ENCODE peak calls at places on chromosomes 6 and 20, in six cellular contexts. M is sigmoid colon, W is GM12878, R is HepG2, N is H1, K is transverse colon. G is an unnamed sample.

GRCh38 chr20:3172126-3172932 is 1.0 kb downstream of the LZTS3 start:
- DNase-seq in M (peak), N (no peak), R (no peak), K (no peak), W (no peak), G (no peak)

GRCh38 chr6:170212956-170213636 is 77.8 kb downstream of the DLL1 start:
- DNase-seq in M (peak), R (no peak), W (no peak), N (no peak), K (no peak), G (peak)

GRCh38 chr6:5305968-5306626 is 44.8 kb downstream of the FARS2 start:
- DNase-seq in M (no peak), W (no peak), K (no peak), R (peak), N (no peak), G (no peak)

GRCh38 chr6:133741375-133741861 is 147.5 kb upstream of the TCF21 start:
- DNase-seq in W (no peak), K (no peak), M (no peak), N (no peak), R (no peak), G (no peak)

GRCh38 chr6:166618866-166619761 is 7.9 kb downstream of the RPS6KA2 start:
- DNase-seq in W (no peak), M (no peak), N (no peak), K (no peak), R (no peak), G (no peak)

GRCh38 chr20:46894971-46895905 is 595 bp downstream of the EYA2 start:
- DNase-seq in R (no peak), K (peak), W (no peak), N (peak), M (no peak), G (no peak)

GRCh38 chr6:118350881-118351430 is 197.1 kb upstream of the PLN start:
- DNase-seq in N (no peak), K (no peak), R (no peak), M (no peak), W (no peak), G (no peak)

GRCh38 chr6:117497237-117497636 is 14.8 kb downstream of the DCBLD1 start:
- DNase-seq in K (no peak), M (no peak), W (no peak), R (no peak), N (no peak), G (no peak)

GRCh38 chr6:54315692-54316091 is 7.5 kb downstream of the TINAG start:
- DNase-seq in N (no peak), M (no peak), R (no peak), W (no peak), K (no peak), G (no peak)

GRCh38 chr6:56953597-56954388 is 1.1 kb upstream of the BEND6 start:
- DNase-seq in M (no peak), W (peak), N (peak), R (no peak), K (peak), G (no peak)

GRCh38 chr6:9620263-9620662 is 794.6 kb downstream of the TFAP2A start:
- DNase-seq in W (no peak), N (no peak), R (no peak), K (no peak), M (no peak), G (no peak)

GRCh38 chr6:24089741-24090140 is 36.3 kb upstream of the NRSN1 start:
- DNase-seq in N (no peak), K (no peak), M (no peak), W (no peak), R (no peak), G (no peak)

GRCh38 chr6:152952045-152952444 is 30.8 kb downstream of the FBXO5 start:
- DNase-seq in K (no peak), M (no peak), R (peak), N (no peak), W (no peak), G (no peak)

GRCh38 chr20:50484271-50484976 is 25.8 kb upstream of the PTPN1 start:
- DNase-seq in K (no peak), R (no peak), M (no peak), W (no peak), N (no peak), G (no peak)

GRCh38 chr6:84515082-84515481 is 249.3 kb downstream of the TBX18 start:
- DNase-seq in N (no peak), R (no peak), K (no peak), M (no peak), W (no peak), G (no peak)

GRCh38 chr6:165939601-165940290 is 227.9 kb downstream of the TBXT start:
- DNase-seq in W (no peak), M (no peak), R (no peak), K (no peak), N (no peak), G (no peak)

GRCh38 chr20:62860924-62861691 is 514 bp downstream of the TCFL5 start:
- DNase-seq in N (peak), W (no peak), M (no peak), R (no peak), K (no peak), G (peak)

GRCh38 chr6:41037107-41037900 is 1.7 kb downstream of the UNC5CL start:
- DNase-seq in R (no peak), M (no peak), N (no peak), K (no peak), W (no peak), G (no peak)

GRCh38 chr6:161273752-161274487 is at the start of gene AGPAT4:
- DNase-seq in N (peak), R (peak), K (peak), M (peak), W (peak), G (peak)
- TF ChIP-seq EP300 in N (no peak), R (no peak), K (no peak), M (peak), W (no peak), G (no peak)

GRCh38 chr6:33769248-33769821 is 19.6 kb downstream of the LEMD2 start:
- DNase-seq in M (no peak), W (no peak), N (no peak), K (no peak), R (no peak), G (no peak)

GRCh38 chr6:33770116-33770832 is 18.7 kb downstream of the LEMD2 start:
- DNase-seq in N (peak), M (no peak), R (no peak), K (no peak), W (no peak), G (no peak)

GRCh38 chr6:33772114-33772830 is 16.7 kb downstream of the LEMD2 start:
- DNase-seq in K (no peak), R (no peak), M (no peak), W (no peak), N (no peak), G (no peak)

GRCh38 chr6:33771342-33772113 is 17.4 kb downstream of the LEMD2 start:
- DNase-seq in W (no peak), M (peak), R (no peak), N (peak), K (peak), G (peak)

GRCh38 chr6:33770833-33771341 is 18.0 kb downstream of the LEMD2 start:
- DNase-seq in M (no peak), N (no peak), K (no peak), R (no peak), W (no peak), G (no peak)
- TF ChIP-seq POLR2A in M (no peak), N (peak), K (no peak), R (no peak), W (peak), G (no peak)

DNA sequence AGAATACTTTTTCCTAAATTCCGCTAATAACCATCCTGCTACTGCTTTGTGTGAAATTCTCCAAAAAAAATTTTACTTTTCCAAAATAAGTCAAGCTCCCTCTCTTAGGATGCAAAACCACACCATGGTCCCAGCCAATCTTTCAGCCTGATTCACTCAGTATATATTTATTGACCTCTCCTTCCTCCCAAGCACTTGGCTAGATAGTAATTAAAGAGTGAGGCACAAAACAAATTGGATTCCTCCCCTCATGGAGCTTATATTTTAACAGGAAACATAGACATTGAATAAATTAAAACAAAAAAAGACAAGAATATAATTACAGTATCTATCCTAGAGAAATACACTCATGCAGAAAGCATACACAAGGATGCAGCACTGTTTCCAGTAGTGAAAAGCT is 9.0 kb upstream of the ZNF217 start:
- DNase-seq in K (no peak), R (no peak), N (no peak), M (no peak), W (no peak), G (no peak)
- TF ChIP-seq POLR2AphosphoS5 in K (no peak), R (no peak), N (no peak), M (no peak), W (no peak), G (no peak)

GRCh38 chr20:5973971-5974370 is 23.5 kb downstream of the MCM8 start:
- DNase-seq in W (no peak), K (no peak), R (no peak), M (no peak), N (no peak), G (peak)

GRCh38 chr20:5974531-5974930 is 24.1 kb downstream of the MCM8 start:
- DNase-seq in M (no peak), N (no peak), W (no peak), K (no peak), R (no peak), G (no peak)

GRCh38 chr20:5971203-5971602 is 20.8 kb downstream of the MCM8 start:
- DNase-seq in N (no peak), M (no peak), K (no peak), W (no peak), R (no peak), G (no peak)

GRCh38 chr20:5975778-5976177 is 25.3 kb downstream of the MCM8 start:
- DNase-seq in R (no peak), K (no peak), M (no peak), W (no peak), N (no peak), G (no peak)

DNA sequence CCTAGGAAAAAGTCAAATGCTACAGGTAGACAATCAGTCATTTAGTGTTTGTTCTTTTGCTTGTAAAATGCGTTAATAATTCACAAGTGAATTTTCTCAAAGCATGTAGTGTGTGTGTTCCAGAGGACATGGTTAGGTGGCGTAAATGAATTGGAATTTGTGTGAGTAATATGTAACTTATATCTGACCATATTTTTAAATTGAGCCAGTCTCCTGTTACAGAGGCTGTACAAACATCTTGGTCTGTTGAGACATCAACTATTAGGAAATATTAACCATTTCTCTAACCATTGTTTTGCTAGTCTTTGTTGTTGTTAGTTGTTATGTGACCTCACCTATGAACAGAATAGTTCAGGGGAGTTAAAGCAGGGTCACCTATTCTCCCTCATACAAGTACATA is 22.7 kb downstream of the MCM8 start:
- DNase-seq in K (no peak), R (no peak), M (no peak), W (no peak), N (no peak), G (no peak)
- TF ChIP-seq EP300 in K (no peak), R (no peak), M (no peak), W (no peak), N (no peak), G (no peak)

GRCh38 chr6:115091461-115091860 is 748.6 kb upstream of the HS3ST5 start:
- DNase-seq in K (no peak), N (no peak), M (no peak), W (no peak), R (no peak), G (no peak)
- TF ChIP-seq POLR2A in K (no peak), N (no peak), M (no peak), W (no peak), R (no peak), G (no peak)

GRCh38 chr6:38703949-38704348 is 1.0 kb upstream of the GLO1 start:
- DNase-seq in K (no peak), N (no peak), R (no peak), M (no peak), W (no peak), G (no peak)

GRCh38 chr6:38705924-38706323 is 3.0 kb upstream of the GLO1 start:
- DNase-seq in W (no peak), N (no peak), R (no peak), M (no peak), K (no peak), G (no peak)

GRCh38 chr6:38702471-38703397 is at the start of gene GLO1:
- DNase-seq in W (peak), R (peak), K (peak), M (peak), N (peak), G (peak)

GRCh38 chr6:38713812-38714211 is 1.3 kb upstream of the DNAH8 start:
- DNase-seq in R (no peak), N (no peak), M (no peak), K (peak), W (no peak), G (peak)

DNA sequence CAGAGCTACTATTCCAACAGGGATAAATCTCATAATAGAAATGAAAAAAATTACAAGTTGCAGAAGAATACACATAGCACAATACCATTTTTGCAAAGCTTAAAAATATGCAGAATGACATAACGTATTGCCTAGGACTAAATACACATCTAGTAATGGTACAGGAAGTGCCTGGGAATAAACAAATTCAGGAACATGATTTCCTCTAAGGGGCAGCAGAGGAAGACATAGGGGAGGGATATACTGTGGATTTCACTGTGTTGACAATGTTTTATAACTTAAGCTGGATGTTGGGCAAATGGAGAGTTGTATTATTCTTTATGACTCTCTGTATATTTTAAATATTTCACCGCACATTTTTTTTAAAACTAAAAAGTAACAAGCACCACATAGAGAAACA is 5.5 kb upstream of the GLO1 start:
- DNase-seq in K (no peak), M (no peak), W (no peak), R (no peak), N (no peak), G (no peak)
- TF ChIP-seq POLR2AphosphoS5 in K (no peak), M (no peak), W (no peak), R (no peak), N (no peak), G (no peak)

DNA sequence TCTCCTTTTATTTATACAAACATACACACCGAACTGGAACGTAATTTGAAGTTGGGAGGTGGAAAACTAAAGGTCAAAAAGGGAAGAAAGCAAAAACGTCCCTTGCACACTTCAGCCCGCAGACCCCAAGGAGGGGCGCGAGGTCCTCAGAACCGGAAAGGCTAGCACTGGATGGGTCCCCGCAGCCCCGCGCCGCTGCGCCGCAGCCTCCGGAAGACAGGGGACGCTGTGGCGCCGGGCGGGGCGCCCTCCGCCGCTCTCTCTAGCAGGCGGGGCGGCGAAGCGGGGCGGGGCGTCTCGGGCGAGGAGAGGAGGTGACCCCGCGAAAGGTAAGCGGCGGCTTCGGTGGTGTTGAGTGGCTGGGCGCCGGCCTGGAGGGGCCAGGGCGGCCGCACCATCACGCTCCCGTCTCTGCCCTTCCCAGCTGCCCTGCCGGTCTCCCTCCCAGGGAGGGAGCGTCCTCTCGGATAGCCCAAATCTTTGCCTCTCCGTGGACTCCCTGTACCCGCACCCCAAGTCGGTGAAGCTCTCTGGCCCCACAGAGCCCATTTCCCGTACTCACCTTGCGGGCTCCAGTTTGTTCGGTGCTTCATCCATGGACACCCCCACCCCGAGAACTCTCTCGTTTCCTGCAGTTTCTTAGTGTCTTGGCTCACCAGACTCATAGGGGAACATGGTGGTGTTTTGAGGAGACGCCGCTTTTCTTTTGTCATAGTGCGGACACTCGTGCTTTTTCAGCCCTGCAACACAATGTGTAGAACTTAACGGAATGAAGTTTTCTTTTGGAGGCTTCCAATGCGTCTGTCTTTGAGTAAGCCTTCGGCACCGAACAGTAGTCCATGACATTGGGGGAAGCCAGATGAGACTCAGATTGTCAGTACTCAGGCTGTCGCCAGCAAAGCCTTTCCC is at the start of gene SMIM8:
- DNase-seq in W (peak), N (peak), M (peak), R (peak), K (peak), G (peak)
- TF ChIP-seq EP300 in W (no peak), N (peak), M (no peak), R (no peak), K (no peak), G (no peak)

DNA sequence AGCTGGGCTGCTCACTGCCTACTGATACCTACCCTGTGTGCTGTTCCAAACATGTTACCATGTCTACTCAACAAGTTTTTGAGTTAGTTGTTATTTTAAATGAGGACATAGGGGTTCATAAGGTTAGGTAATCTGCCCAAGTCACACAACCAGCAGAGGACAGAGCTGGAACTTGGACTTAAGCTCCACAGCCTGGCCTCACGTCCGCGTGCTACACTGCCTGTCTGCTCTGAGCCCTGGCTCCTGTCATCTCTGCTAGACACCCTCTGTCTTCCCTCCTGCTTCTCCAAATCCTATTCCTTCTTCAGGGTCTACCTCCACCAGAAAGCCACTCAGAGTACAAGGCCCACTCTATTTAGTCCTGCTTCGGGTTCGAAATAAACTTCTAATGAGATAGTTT is 18.2 kb downstream of the ANKRD66 start:
- DNase-seq in W (no peak), N (no peak), R (no peak), K (no peak), M (no peak), G (no peak)
- TF ChIP-seq POLR2A in W (no peak), N (no peak), R (no peak), K (no peak), M (no peak), G (no peak)

DNA sequence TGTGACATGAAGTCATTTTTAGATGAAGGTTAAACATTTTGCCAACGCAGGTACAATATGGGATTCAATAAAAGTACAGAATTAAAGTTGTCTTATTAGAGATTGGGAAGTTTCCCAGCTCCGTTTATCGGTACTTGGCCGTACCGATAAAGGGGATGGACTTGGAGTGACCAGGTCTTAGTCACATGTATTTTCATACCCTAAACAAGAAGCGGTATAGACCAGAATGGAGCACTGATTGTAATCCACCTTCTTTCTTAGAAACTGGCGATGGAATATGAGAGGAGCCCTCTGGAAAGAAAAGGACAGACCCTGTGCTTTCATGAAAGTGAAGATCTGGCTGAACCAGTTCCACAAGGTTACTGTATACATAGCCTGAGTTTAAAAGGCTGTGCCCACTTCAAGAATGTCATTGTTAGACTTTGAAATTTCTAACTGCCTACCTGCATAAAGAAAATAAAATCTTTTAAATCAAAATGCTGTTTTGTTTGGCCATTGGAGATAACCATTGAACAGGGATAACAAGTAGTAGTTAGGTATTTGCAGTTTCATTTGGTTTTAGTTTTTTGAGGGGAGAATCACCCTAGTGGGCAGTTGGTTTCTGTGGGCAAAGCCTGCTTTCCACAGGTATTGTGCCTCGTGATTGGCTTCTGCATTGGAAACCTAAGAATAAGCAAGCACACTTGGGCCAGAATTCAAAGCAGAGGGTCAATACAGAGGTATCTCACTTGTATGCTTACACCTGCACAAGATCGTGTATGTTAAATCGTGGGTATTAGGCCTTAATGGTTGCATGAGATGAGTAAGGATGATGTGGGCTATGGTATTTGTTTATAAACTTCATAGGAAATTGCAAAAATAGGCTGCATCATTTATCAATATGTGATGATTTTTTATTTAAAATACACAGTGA is 11.2 kb upstream of the ZNFX1 start:
- DNase-seq in K (no peak), R (no peak), W (no peak), N (no peak), M (no peak), G (no peak)
- TF ChIP-seq POLR2AphosphoS5 in K (peak), R (peak), W (peak), N (peak), M (no peak), G (no peak)

DNA sequence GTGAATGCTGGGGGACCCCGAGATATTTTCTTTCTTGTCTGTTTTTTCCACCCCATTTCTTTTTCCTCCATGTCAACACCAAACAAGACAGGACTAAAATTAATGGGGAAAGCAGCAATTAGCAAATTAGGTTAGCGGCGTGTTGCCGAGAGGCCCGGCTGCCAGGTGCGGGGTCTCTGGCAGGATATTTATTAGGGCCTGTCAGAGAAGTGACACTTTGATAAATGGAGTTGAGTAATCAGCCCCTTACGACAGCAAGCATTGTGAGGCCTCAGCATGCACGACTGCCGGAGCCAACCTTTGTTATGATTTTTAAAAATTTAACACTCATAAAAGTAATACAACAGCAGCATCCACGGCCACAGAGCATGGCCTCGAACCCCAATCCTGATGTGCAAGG is 193.9 kb downstream of the DHX35 start:
- DNase-seq in K (no peak), N (no peak), W (no peak), M (no peak), R (no peak), G (no peak)
- TF ChIP-seq EP300 in K (no peak), N (no peak), W (no peak), M (no peak), R (no peak), G (no peak)